ENCODE peak calls at places on chromosomes 1 and 21, in five cellular contexts. U, Z, I, V and A are unnamed samples.
A peak's percentile ranks its signal among the peaks of the same experiment; 100 is the strongest.

GRCh38 chr1:163162281-163162937 is 40.3 kb downstream of the RGS5 start:
- DNase-seq in U (no peak), Z (no peak), I (no peak), V (no peak), A (no peak)

GRCh38 chr1:180769889-180770288 is 138.1 kb downstream of the XPR1 start:
- DNase-seq in U (no peak), Z (no peak), I (no peak), V (no peak), A (no peak)

GRCh38 chr1:201603613-201604232 is 64.8 kb downstream of the NAV1 start:
- DNase-seq in U (no peak), Z (no peak), I (peak; percentile 87), V (no peak), A (peak; percentile 74)

GRCh38 chr21:25307489-25307888 is 299.8 kb downstream of the MRPL39 start:
- DNase-seq in U (no peak), Z (no peak), I (no peak), V (no peak), A (no peak)

GRCh38 chr1:149886396-149887195 is 12.8 kb upstream of the BOLA1 start:
- DNase-seq in U (peak; percentile 93), Z (peak; percentile 100), I (peak; percentile 99), V (peak; percentile 92), A (peak; percentile 98)

GRCh38 chr21:42341776-42342542 is 8.8 kb downstream of the TFF2 start:
- DNase-seq in U (no peak), Z (peak; percentile 80), I (no peak), V (no peak), A (no peak)

GRCh38 chr1:161222175-161223019 is 1.0 kb downstream of the APOA2 start:
- DNase-seq in U (no peak), Z (no peak), I (no peak), V (no peak), A (no peak)

GRCh38 chr21:23130308-23130707 is 2132.1 kb downstream of the NCAM2 start:
- DNase-seq in U (no peak), Z (no peak), I (no peak), V (no peak), A (no peak)

GRCh38 chr1:22285545-22286396 is 142.9 kb upstream of the WNT4 start:
- DNase-seq in U (no peak), Z (no peak), I (no peak), V (no peak), A (no peak)